ENCODE peak calls at places on chromosomes 3 and 15, in ten cellular contexts. T is AG10803, W is astrocyte of the spinal cord, M is fibroblast of lung, X is heart left ventricle, Y is colonic mucosa, R is AG09309, Q is fibroblast of mammary gland, G is mucosa of descending colon, P is spleen. F is an unnamed sample.

GRCh38 chr3:156816091-156816793 is 9.9 kb upstream of the LEKR1 start:
- DNase-seq in M (peak; percentile 65), Q (peak; percentile 58), T (peak; percentile 82), Y (peak; percentile 43), R (no peak), G (peak; percentile 66), X (peak; percentile 68), P (peak; percentile 87), W (peak; percentile 39), F (peak; percentile 44)

GRCh38 chr3:1908651-1909445 is 189.8 kb upstream of the CNTN4 start:
- DNase-seq in X (no peak), Q (no peak), T (no peak), P (no peak), R (no peak), Y (no peak), G (no peak), M (no peak), W (no peak), F (no peak)

GRCh38 chr15:100241572-100242479 is 99.9 kb downstream of the ADAMTS17 start:
- DNase-seq in Y (no peak), T (no peak), R (no peak), Q (peak; percentile 50), P (no peak), M (peak; percentile 54), X (no peak), G (no peak), W (peak; percentile 88), F (peak; percentile 16)

GRCh38 chr3:155307183-155307582 is 13.7 kb upstream of the STRIT1 start:
- DNase-seq in Y (no peak), P (no peak), R (no peak), X (no peak), Q (no peak), G (no peak), M (no peak), W (no peak), T (no peak), F (no peak)

GRCh38 chr15:74025436-74025835 is 30.9 kb downstream of the PML start:
- DNase-seq in P (no peak), T (peak; percentile 22), X (no peak), W (no peak), Y (no peak), R (no peak), M (no peak), G (no peak), Q (no peak), F (no peak)

GRCh38 chr3:141257971-141258370 is 26.3 kb downstream of the PXYLP1 start:
- DNase-seq in W (no peak), X (no peak), P (no peak), G (no peak), Y (no peak), R (no peak), M (no peak), Q (no peak), T (no peak), F (no peak)

GRCh38 chr15:101458158-101458895 is 31.2 kb downstream of the PCSK6 start:
- DNase-seq in Q (no peak), W (no peak), G (no peak), T (no peak), M (no peak), Y (no peak), R (no peak), P (no peak), X (no peak), F (no peak)

GRCh38 chr15:71291723-71292122 is 176.5 kb downstream of the THSD4 start:
- DNase-seq in P (no peak), Y (no peak), Q (no peak), G (no peak), W (no peak), T (no peak), R (no peak), M (no peak), X (no peak), F (no peak)

GRCh38 chr3:71498053-71498452 is 85.5 kb downstream of the FOXP1 start:
- DNase-seq in X (no peak), W (peak; percentile 46), R (no peak), G (no peak), Q (no peak), P (no peak), M (no peak), Y (no peak), T (no peak), F (no peak)

GRCh38 chr15:90851114-90851513 is 17.3 kb upstream of the FURIN start:
- DNase-seq in Q (no peak), W (no peak), X (no peak), M (no peak), G (no peak), Y (no peak), T (no peak), P (no peak), R (no peak), F (no peak)

GRCh38 chr3:185820973-185821758 is 3.7 kb downstream of the IGF2BP2 start:
- DNase-seq in P (no peak), W (peak; percentile 89), Q (peak; percentile 92), T (peak; percentile 87), Y (no peak), M (peak; percentile 92), G (no peak), X (no peak), R (peak; percentile 67), F (peak; percentile 87)

GRCh38 chr3:110343945-110344344 is 727.7 kb upstream of the NECTIN3 start:
- DNase-seq in X (no peak), M (no peak), T (peak; percentile 46), Y (no peak), R (no peak), W (no peak), P (no peak), Q (peak; percentile 57), G (no peak), F (no peak)

GRCh38 chr3:49469037-49469875 is 811 bp upstream of the DAG1 start:
- DNase-seq in W (peak; percentile 50), Y (peak; percentile 69), G (peak; percentile 83), T (peak; percentile 85), X (peak; percentile 83), M (peak; percentile 67), P (peak; percentile 88), R (peak; percentile 44), Q (peak; percentile 67), F (peak; percentile 82)

GRCh38 chr15:59762558-59762957 is 73.4 kb upstream of the BNIP2 start:
- DNase-seq in M (no peak), Q (no peak), G (no peak), R (no peak), P (no peak), Y (no peak), T (no peak), X (no peak), W (no peak), F (no peak)

GRCh38 chr15:39628821-39629220 is 47.9 kb downstream of the THBS1 start:
- DNase-seq in G (no peak), Y (no peak), P (no peak), W (no peak), X (no peak), T (peak; percentile 37), Q (no peak), M (peak; percentile 19), R (no peak), F (peak; percentile 19)

GRCh38 chr15:39627456-39628130 is 46.7 kb downstream of the THBS1 start:
- DNase-seq in P (no peak), X (no peak), Y (no peak), Q (no peak), G (no peak), W (no peak), R (no peak), M (no peak), T (no peak), F (no peak)

GRCh38 chr15:39629376-39629775 is 48.5 kb downstream of the THBS1 start:
- DNase-seq in R (no peak), Y (peak; percentile 67), M (no peak), T (no peak), Q (no peak), X (no peak), G (peak; percentile 71), W (peak; percentile 13), P (no peak), F (no peak)

GRCh38 chr15:39629906-39630305 is 49.0 kb downstream of the THBS1 start:
- DNase-seq in W (no peak), Q (no peak), R (no peak), T (no peak), Y (no peak), X (no peak), G (no peak), M (no peak), P (no peak), F (no peak)

GRCh38 chr15:39628131-39628482 is 47.2 kb downstream of the THBS1 start:
- DNase-seq in T (no peak), Y (no peak), G (no peak), R (no peak), M (no peak), W (no peak), X (no peak), P (no peak), Q (no peak), F (no peak)
- TF ChIP-seq CTCF in T (peak; percentile 22), Y (no peak), G (no peak), R (peak; percentile 24), M (no peak), W (no peak), X (peak; percentile 51), P (no peak), Q (peak; percentile 14), F (peak; percentile 27)

DNA sequence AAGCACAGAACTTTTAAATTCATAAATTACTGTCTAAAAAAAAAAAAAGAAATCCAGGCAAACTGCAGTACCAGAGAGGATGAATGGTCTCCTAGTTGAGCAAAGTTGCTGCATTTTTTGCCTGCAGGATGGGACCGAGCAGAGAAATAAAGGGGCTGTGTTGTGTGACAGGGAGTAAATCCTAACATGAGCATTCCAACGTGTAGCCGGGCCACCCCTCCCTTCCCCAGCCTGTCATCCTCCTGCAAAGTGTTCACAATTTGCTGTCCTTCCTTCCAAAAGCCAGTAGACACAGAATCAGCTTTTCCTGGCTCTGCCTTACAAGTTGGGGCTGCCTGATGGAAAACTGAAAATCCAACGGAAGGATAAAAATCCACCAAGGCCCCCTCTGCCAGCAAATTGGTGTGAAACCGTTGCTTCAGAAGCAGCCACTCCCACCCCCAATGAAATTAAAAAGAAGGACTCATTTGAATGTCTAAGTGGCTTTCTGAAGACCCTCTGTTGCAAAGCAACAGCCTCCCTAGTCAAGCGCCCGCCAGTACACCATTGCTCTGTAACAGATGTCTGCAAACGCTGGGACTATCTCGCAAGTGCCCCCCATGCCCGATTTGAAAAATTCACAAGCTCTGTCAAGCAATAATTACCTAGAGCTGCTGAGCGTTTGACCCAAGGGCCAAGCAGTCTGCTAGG is 710 bp downstream of the FRMD4B start:
- DNase-seq in G (no peak), Q (no peak), P (no peak), W (no peak), R (no peak), X (no peak), T (no peak), M (no peak), Y (no peak), F (no peak)
- H3K4me3 ChIP-seq in G (no peak overlapping the region), Q (peak overlapping the region; percentile 29), P (peak overlapping the region; percentile 55), W (peak overlapping the region; percentile 26), R (peak overlapping the region; percentile 48), X (peak overlapping the region; percentile 76), T (no peak overlapping the region), M (peak overlapping the region; percentile 6), Y (peak overlapping the region; percentile 45), F (no peak overlapping the region)

GRCh38 chr3:146594843-146595482 is 10.2 kb downstream of the PLSCR5 start:
- DNase-seq in X (no peak), Q (peak; percentile 37), R (no peak), P (peak; percentile 21), T (peak; percentile 16), G (no peak), M (peak; percentile 49), Y (no peak), W (peak; percentile 35), F (peak; percentile 44)
- TF ChIP-seq CTCF in X (no peak), Q (peak; percentile 44), R (peak; percentile 38), P (peak; percentile 10), T (peak; percentile 44), G (no peak), M (peak; percentile 5), Y (peak; percentile 42), W (peak; percentile 58), F (peak; percentile 62)

GRCh38 chr3:196633658-196634151 is 5.8 kb upstream of the NRROS start:
- DNase-seq in P (peak; percentile 78), Q (no peak), M (no peak), T (no peak), G (no peak), R (no peak), W (no peak), X (no peak), Y (no peak), F (no peak)
- H3K4me3 ChIP-seq in P (no peak overlapping the region), Q (no peak overlapping the region), M (no peak overlapping the region), T (no peak overlapping the region), G (no peak overlapping the region), R (no peak overlapping the region), W (no peak overlapping the region), X (no peak overlapping the region), Y (no peak overlapping the region), F (no peak overlapping the region)

F was measured in fibroblast of the aortic adventitia.